ENCODE peak calls at places on chromosomes 7 and 10, in eight cellular contexts. O, U, A, G, M, H, K and X are unnamed samples.

GRCh38 chr7:140251824-140252555 is 75.2 kb upstream of the KDM7A start:
- DNase-seq in O (no peak), U (no peak), A (no peak), G (no peak), M (no peak), H (no peak), K (no peak), X (no peak)

GRCh38 chr7:74474271-74474865 is 20.7 kb downstream of the GTF2IRD1 start:
- DNase-seq in O (no peak), U (no peak), A (no peak), G (no peak), M (no peak), H (no peak), K (no peak), X (no peak)

GRCh38 chr7:2829040-2829439 is 15.1 kb downstream of the GNA12 start:
- DNase-seq in O (no peak), U (no peak), A (no peak), G (no peak), M (no peak), H (no peak), K (no peak), X (no peak)

GRCh38 chr10:123570051-123570897 is 95.9 kb upstream of the GPR26 start:
- DNase-seq in O (no peak), U (no peak), A (no peak), G (no peak), M (peak), H (no peak), K (no peak), X (peak)

GRCh38 chr7:24965831-24966708 is 13.9 kb downstream of the OSBPL3 start:
- DNase-seq in O (no peak), U (peak), A (peak), G (no peak), M (no peak), H (no peak), K (no peak), X (no peak)

GRCh38 chr10:20276127-20276979 is 460.1 kb downstream of the PLXDC2 start:
- DNase-seq in O (no peak), U (no peak), A (no peak), G (peak), M (no peak), H (no peak), K (no peak), X (no peak)

GRCh38 chr10:65342226-65342625 is 1583.6 kb upstream of the LRRTM3 start:
- DNase-seq in O (no peak), U (no peak), A (no peak), G (no peak), M (no peak), H (no peak), K (no peak), X (no peak)

GRCh38 chr7:27842094-27842493 is 102.1 kb downstream of the TAX1BP1 start:
- DNase-seq in O (peak), U (no peak), A (no peak), G (no peak), M (no peak), H (no peak), K (no peak), X (no peak)

GRCh38 chr7:86969865-86970264 is 89.6 kb downstream of the ELAPOR2 start:
- DNase-seq in O (no peak), U (no peak), A (no peak), G (no peak), M (no peak), H (no peak), K (no peak), X (no peak)

GRCh38 chr10:442209-442608 is 247.3 kb downstream of the DIP2C start:
- DNase-seq in O (no peak), U (no peak), A (no peak), G (no peak), M (no peak), H (no peak), K (no peak), X (no peak)

GRCh38 chr7:122652851-122653250 is 46.1 kb downstream of the RNF133 start:
- DNase-seq in O (no peak), U (peak), A (no peak), G (no peak), M (no peak), H (peak), K (no peak), X (no peak)

GRCh38 chr7:75967573-75967997 is 26.8 kb downstream of the TMEM120A start:
- DNase-seq in O (peak), U (no peak), A (no peak), G (no peak), M (peak), H (no peak), K (no peak), X (peak)

GRCh38 chr7:36036590-36036989 is 116.5 kb upstream of the EEPD1 start:
- DNase-seq in O (peak), U (no peak), A (no peak), G (no peak), M (no peak), H (no peak), K (no peak), X (no peak)

GRCh38 chr10:75465110-75465509 is 33.7 kb downstream of the LRMDA start:
- DNase-seq in O (no peak), U (no peak), A (no peak), G (no peak), M (no peak), H (no peak), K (peak), X (no peak)

GRCh38 chr10:128631801-128632241 is 505.6 kb upstream of the MKI67 start:
- DNase-seq in O (peak), U (no peak), A (no peak), G (peak), M (no peak), H (no peak), K (peak), X (peak)

GRCh38 chr10:103153765-103154197 is 39.3 kb downstream of the NT5C2 start:
- DNase-seq in O (no peak), U (no peak), A (no peak), G (peak), M (no peak), H (no peak), K (no peak), X (no peak)

GRCh38 chr10:86330778-86331763 is 35.5 kb downstream of the GRID1 start:
- DNase-seq in O (no peak), U (no peak), A (no peak), G (no peak), M (peak), H (no peak), K (no peak), X (peak)

GRCh38 chr10:21528452-21529235 is 3.2 kb upstream of the SKIDA1 start:
- DNase-seq in O (no peak), U (no peak), A (no peak), G (no peak), M (no peak), H (no peak), K (no peak), X (no peak)

GRCh38 chr10:60943372-60944158 is 420 bp downstream of the RHOBTB1 start:
- DNase-seq in O (peak), U (peak), A (no peak), G (peak), M (peak), H (peak), K (peak), X (peak)

GRCh38 chr10:93947055-93947454 is 46.7 kb upstream of the PLCE1 start:
- DNase-seq in O (no peak), U (no peak), A (no peak), G (peak), M (no peak), H (no peak), K (no peak), X (no peak)

GRCh38 chr7:117007285-117007684 is 54.0 kb downstream of the ST7 start:
- DNase-seq in O (no peak), U (no peak), A (no peak), G (no peak), M (no peak), H (no peak), K (no peak), X (no peak)

GRCh38 chr7:114409750-114410149 is 4.9 kb upstream of the FOXP2 start:
- DNase-seq in O (no peak), U (no peak), A (no peak), G (no peak), M (no peak), H (no peak), K (no peak), X (no peak)

GRCh38 chr7:155166108-155166507 is 96.0 kb downstream of the HTR5A start:
- DNase-seq in O (no peak), U (no peak), A (no peak), G (no peak), M (no peak), H (no peak), K (peak), X (no peak)

GRCh38 chr7:64946772-64947171 is 43.7 kb downstream of the ZNF273 start:
- DNase-seq in O (peak), U (peak), A (no peak), G (peak), M (no peak), H (no peak), K (no peak), X (no peak)

GRCh38 chr7:74187915-74188675 is 13.9 kb downstream of the EIF4H start:
- DNase-seq in O (no peak), U (no peak), A (no peak), G (no peak), M (no peak), H (no peak), K (no peak), X (no peak)

GRCh38 chr10:21702633-21703111 is 168.6 kb downstream of the MLLT10 start:
- DNase-seq in O (no peak), U (no peak), A (peak), G (no peak), M (no peak), H (no peak), K (no peak), X (no peak)

GRCh38 chr7:139034855-139035587 is 821 bp downstream of the ZC3HAV1L start:
- DNase-seq in O (peak), U (no peak), A (no peak), G (no peak), M (peak), H (no peak), K (no peak), X (peak)

GRCh38 chr10:86211691-86212390 is 154.8 kb downstream of the GRID1 start:
- DNase-seq in O (no peak), U (no peak), A (no peak), G (no peak), M (no peak), H (no peak), K (no peak), X (no peak)

GRCh38 chr10:44284198-44285084 is 100.5 kb downstream of the CXCL12 start:
- DNase-seq in O (no peak), U (no peak), A (no peak), G (peak), M (no peak), H (no peak), K (no peak), X (no peak)

GRCh38 chr10:18822156-18822555 is 162.9 kb downstream of the ARL5B start:
- DNase-seq in O (no peak), U (no peak), A (no peak), G (peak), M (no peak), H (no peak), K (no peak), X (no peak)

GRCh38 chr10:94902570-94902969 is 35.9 kb upstream of the CYP2C9 start:
- DNase-seq in O (no peak), U (no peak), A (no peak), G (peak), M (no peak), H (no peak), K (no peak), X (no peak)

DNA sequence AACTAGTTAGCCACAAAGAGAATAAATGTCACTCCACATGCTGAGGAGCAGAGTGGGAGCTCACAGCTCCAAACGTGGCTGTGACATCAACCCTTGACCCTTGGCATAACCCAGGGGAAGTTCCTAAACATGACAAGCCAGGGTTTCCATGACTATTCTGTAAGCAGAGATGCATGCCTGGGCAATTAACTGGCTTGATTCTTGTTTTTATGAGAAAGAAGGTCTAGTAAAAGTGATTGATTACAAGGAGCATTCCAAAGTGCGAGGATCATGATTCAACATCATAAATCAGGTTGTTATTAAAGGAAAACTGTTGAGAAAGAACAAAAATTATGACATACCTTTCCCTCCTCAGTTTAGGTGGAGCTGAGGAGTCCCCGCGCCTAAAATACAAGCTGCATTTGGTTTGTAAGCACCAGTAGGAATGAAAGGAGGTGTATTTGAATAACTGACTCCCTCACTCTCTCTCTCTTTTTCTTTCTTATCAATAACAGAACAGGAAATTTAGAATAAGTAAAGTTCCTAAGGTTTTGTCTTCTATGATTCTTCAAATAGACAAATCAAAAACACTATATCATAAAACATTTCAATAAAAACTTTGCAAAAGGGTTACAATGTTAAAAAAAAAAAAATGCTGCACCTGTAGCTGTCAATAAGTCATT is 108.3 kb downstream of the SFMBT2 start:
- DNase-seq in O (no peak), U (no peak), A (no peak), G (no peak), M (no peak), H (no peak), K (no peak), X (no peak)
- TF ChIP-seq POLR2AphosphoS5 in O (no peak), U (no peak), A (no peak), G (no peak), M (peak), H (no peak), K (no peak), X (no peak)

DNA sequence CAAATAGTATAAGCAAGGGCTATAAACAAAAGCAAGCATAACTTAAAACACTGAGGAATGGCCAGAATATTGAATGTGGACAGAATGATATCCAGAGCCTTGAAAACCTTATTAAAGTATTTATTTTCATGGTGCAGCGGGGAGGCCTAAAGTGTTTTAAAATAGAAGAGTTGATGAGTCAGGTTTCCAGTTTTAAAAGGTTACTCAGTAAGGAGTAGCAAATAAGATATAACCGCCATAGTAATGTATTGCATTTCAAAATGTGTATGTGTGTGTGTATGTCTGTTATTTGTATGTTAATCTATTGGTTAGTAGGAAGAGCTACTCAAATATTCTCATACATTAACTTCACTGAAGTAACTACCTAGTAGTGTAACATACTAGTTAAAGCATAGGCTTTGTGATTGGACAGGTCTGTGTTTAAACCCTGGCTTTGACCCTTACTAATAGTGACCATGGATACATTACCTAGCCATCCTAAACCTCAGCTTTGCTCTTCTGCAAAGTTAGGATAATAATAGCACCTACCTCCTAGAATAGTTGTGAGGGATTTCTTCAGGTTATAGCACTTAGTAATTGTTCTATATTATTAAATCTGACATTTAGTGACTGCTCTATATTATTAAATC is 16.9 kb downstream of the CUTC start:
- DNase-seq in O (no peak), U (no peak), A (no peak), G (no peak), M (no peak), H (no peak), K (no peak), X (no peak)
- TF ChIP-seq EP300 in O (no peak), U (no peak), A (no peak), G (no peak), M (no peak), H (no peak), K (no peak), X (no peak)

DNA sequence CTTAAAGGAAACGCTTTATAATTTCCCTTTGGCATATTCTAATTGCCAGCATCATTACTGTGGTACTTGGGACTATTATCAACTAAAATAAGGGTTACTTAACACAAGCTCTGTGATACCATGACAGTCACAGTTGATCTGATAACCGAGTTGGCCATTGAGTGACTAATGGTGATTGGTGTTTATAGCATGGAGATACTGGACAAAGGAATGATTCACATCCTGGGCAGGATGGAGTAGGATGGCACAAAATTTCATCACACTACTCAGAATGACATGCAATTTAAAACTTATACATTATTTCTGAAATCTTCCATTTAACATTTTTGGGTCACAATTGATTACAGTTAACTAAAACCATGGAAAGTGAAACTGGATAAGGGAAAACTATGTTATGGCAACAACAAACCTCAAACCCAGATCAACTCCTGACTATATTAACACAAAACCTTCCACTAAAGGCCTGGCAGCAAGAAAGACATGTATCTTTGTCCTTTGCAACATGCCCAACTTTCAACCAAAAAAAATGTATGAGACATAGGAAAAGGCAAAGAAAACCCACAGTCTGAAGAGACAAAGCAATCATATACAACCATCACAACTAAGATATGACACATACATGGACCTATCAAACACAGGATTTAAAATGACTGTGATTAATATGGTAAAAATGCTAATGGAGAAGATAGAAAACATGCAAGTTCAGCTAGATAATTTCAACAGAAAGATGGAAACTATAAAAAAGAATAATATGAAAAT is 208.5 kb upstream of the NRP1 start:
- DNase-seq in O (no peak), U (no peak), A (no peak), G (no peak), M (no peak), H (no peak), K (no peak), X (no peak)
- H3K27ac ChIP-seq in O (no peak), U (no peak), A (no peak), G (no peak), M (no peak), H (no peak), K (no peak), X (no peak)

DNA sequence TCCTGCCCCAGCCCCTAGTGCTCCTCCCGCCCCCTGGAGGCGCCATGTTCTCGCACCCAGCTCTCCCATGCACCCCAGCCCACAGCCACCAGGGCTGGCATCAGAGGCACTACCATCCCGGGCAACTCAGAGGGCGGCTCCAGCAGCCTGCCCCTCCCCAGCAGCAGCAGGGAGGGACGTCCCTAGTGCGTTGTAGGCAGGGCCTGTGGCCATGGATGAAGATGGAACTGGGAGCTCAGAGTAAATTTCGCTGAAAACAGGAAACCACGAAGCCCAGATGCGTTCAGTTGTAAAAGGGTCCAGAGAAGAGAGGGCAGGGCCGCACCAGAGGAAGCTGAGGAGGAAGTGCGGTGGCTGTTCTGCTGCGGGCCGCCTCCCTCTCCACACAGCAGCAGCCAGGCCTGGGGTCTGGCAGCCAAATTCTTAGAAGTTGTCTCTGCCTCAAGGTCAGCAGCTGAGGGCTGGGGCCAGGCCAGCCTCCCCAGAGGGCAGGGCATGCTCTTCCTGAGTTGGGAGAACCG is 24.6 kb downstream of the VSIR start:
- DNase-seq in O (peak), U (peak), A (peak), G (no peak), M (peak), H (peak), K (peak), X (no peak)
- TF ChIP-seq POLR2AphosphoS5 in O (no peak), U (peak), A (no peak), G (no peak), M (peak), H (peak), K (peak), X (no peak)

DNA sequence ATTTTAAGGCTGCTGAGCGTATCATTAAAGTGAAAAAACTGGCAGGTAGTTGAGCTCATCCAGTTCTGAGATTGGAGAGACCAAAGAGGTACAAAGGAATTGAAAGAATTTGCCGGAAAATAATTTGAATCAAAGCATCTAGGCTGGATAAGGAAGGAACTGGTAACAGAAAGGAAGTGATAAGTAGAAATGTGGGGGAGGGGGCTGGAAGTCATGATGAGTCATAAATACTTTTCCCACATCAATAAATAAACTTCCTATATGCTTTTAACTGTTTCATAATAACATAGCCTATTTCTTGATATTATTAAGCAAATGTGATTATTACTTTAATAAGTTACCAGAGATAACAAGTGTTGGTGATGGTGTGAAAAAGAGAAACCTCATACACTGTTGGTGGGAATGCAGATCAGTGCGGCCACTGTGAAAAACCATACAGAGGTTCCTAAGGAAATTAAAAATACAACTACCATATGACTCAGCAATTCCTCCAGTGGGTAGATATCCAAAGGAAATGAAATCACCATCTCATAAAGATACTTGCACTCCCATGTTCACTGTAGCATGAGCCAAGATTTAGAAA is 27.0 kb downstream of the ZNF438 start:
- DNase-seq in O (no peak), U (no peak), A (no peak), G (no peak), M (no peak), H (no peak), K (no peak), X (no peak)
- TF ChIP-seq EP300 in O (no peak), U (no peak), A (peak), G (no peak), M (no peak), H (no peak), K (no peak), X (no peak)

GRCh38 chr10:119734396-119735332 is 8.8 kb downstream of the INPP5F start:
- DNase-seq in O (no peak), U (no peak), A (no peak), G (no peak), M (no peak), H (no peak), K (no peak), X (no peak)
- H3K27ac ChIP-seq in O (peak), U (no peak), A (no peak), G (no peak), M (no peak), H (no peak), K (no peak), X (no peak)

GRCh38 chr7:158367634-158367982 is 220.0 kb downstream of the PTPRN2 start:
- DNase-seq in O (peak), U (no peak), A (no peak), G (no peak), M (no peak), H (no peak), K (no peak), X (no peak)
- TF ChIP-seq POLR2AphosphoS5 in O (no peak), U (no peak), A (no peak), G (no peak), M (no peak), H (no peak), K (no peak), X (no peak)

GRCh38 chr7:132455306-132455705 is 121.0 kb downstream of the PLXNA4 start:
- DNase-seq in O (no peak), U (no peak), A (no peak), G (no peak), M (no peak), H (no peak), K (no peak), X (no peak)
- TF ChIP-seq EP300 in O (no peak), U (no peak), A (no peak), G (no peak), M (no peak), H (no peak), K (no peak), X (no peak)